ENCODE peak calls at places on chromosomes 13 and 19, in ten cellular contexts. F is T-helper 17 cell; O is NCI-H1417; Z is SK-N-MC; P is fibroblast of mammary gland; H is HuH-7; A is activated CD4-positive, alpha-beta T cell treated with anti-CD3 and anti-CD28 coated beads, Interleukin-2, amount 50 U/mL, for 1 hour; Q is astrocyte of the spinal cord; L is NCI-H1092; R is foreskin fibroblast. M is an unnamed sample.

GRCh38 chr19:48913114-48913513 is 13.0 kb downstream of the NUCB1 start:
- DNase-seq in P (no peak), O (peak; percentile 55), H (no peak), Q (no peak), F (no peak), Z (no peak), A (no peak), R (no peak), L (no peak), M (no peak)

GRCh38 chr13:97385854-97386253 is 48.1 kb upstream of the RAP2A start:
- DNase-seq in P (no peak), H (no peak), F (no peak), R (peak; percentile 16), Q (no peak), Z (no peak), O (no peak), L (no peak), A (no peak), M (no peak)

GRCh38 chr13:81781471-81781870 is 1440.5 kb upstream of the SPRY2 start:
- DNase-seq in F (no peak), A (no peak), O (no peak), Q (no peak), R (no peak), Z (no peak), H (no peak), P (no peak), L (no peak), M (no peak)

GRCh38 chr19:18414504-18415176 is 4.6 kb upstream of the SSBP4 start:
- DNase-seq in H (no peak), P (no peak), Q (no peak), F (no peak), Z (no peak), L (no peak), R (peak; percentile 72), O (no peak), A (no peak), M (no peak)

GRCh38 chr19:38649305-38650179 is 2.1 kb downstream of the ACTN4 start:
- DNase-seq in O (no peak), Q (no peak), Z (no peak), R (peak; percentile 38), F (no peak), P (no peak), A (no peak), L (no peak), H (no peak), M (no peak)

GRCh38 chr19:53649746-53650593 is 18.2 kb downstream of the DPRX start:
- DNase-seq in H (no peak), R (no peak), Q (no peak), P (no peak), Z (no peak), F (no peak), L (no peak), O (no peak), A (no peak), M (no peak)

GRCh38 chr13:71605744-71606143 is 261.3 kb downstream of the DACH1 start:
- DNase-seq in Z (no peak), L (no peak), Q (no peak), H (no peak), A (no peak), R (no peak), O (no peak), P (no peak), F (no peak), M (no peak)

GRCh38 chr19:3986260-3987041 is 1.2 kb upstream of the EEF2 start:
- DNase-seq in Z (peak; percentile 79), F (no peak), L (peak; percentile 56), O (peak; percentile 92), Q (peak; percentile 77), P (peak; percentile 81), R (peak; percentile 87), A (peak; percentile 53), H (peak; percentile 62), M (no peak)

GRCh38 chr13:99989376-99990044 is 7.9 kb downstream of the ZIC2 start:
- DNase-seq in Q (peak; percentile 58), O (no peak), A (no peak), Z (no peak), R (no peak), F (no peak), H (no peak), L (no peak), P (no peak), M (no peak)

GRCh38 chr19:409006-409514 is at the start of gene C2CD4C:
- DNase-seq in H (no peak), F (no peak), L (no peak), Q (no peak), R (peak; percentile 53), A (peak; percentile 11), P (no peak), Z (no peak), O (peak; percentile 22), M (no peak)

GRCh38 chr19:3125900-3126524 is 9.8 kb upstream of the GNA15 start:
- DNase-seq in O (peak; percentile 21), Z (no peak), P (peak; percentile 37), L (no peak), Q (no peak), H (peak; percentile 77), R (peak; percentile 58), A (peak; percentile 79), F (peak; percentile 57), M (peak; percentile 61)

GRCh38 chr19:47255947-47256687 is at the start of gene CCDC9:
- DNase-seq in F (no peak), Z (peak; percentile 73), Q (peak; percentile 97), O (peak; percentile 99), R (peak; percentile 98), H (peak; percentile 94), A (peak; percentile 85), L (peak; percentile 90), P (peak; percentile 94), M (peak; percentile 91)

GRCh38 chr13:33206945-33207615 is 78.5 kb downstream of the STARD13 start:
- DNase-seq in F (no peak), H (no peak), O (no peak), A (no peak), P (no peak), Z (no peak), R (no peak), Q (no peak), L (no peak), M (no peak)

GRCh38 chr13:20197361-20197834 is 4.7 kb upstream of the GJB2 start:
- DNase-seq in Q (peak; percentile 79), P (peak; percentile 66), R (peak; percentile 60), A (no peak), F (no peak), O (peak; percentile 32), H (no peak), L (peak; percentile 61), Z (no peak), M (no peak)

GRCh38 chr19:38266070-38266469 is 1.7 kb downstream of the SPINT2 start:
- DNase-seq in L (no peak), F (no peak), P (no peak), O (no peak), R (no peak), A (no peak), Q (no peak), Z (no peak), H (no peak), M (no peak)

GRCh38 chr13:77980592-77980991 is 62.0 kb upstream of the EDNRB start:
- DNase-seq in R (peak; percentile 52), L (no peak), Q (peak; percentile 76), H (no peak), O (no peak), A (no peak), P (peak; percentile 81), F (no peak), Z (peak; percentile 30), M (no peak)

GRCh38 chr19:38155453-38155852 is 68.6 kb downstream of the DPF1 start:
- DNase-seq in R (peak; percentile 50), H (no peak), P (peak; percentile 45), O (no peak), Z (no peak), L (no peak), F (no peak), Q (no peak), A (no peak), M (no peak)

GRCh38 chr13:66926200-66926850 is 303.8 kb downstream of the PCDH9 start:
- DNase-seq in F (no peak), A (no peak), Q (no peak), R (no peak), L (no peak), P (no peak), O (peak; percentile 16), Z (no peak), H (no peak), M (no peak)

GRCh38 chr19:8423821-8424223 is 10.7 kb downstream of the MARCHF2 start:
- DNase-seq in A (no peak), L (no peak), F (no peak), R (peak; percentile 98), O (no peak), P (peak; percentile 99), H (peak; percentile 48), Z (no peak), Q (peak; percentile 95), M (no peak)

GRCh38 chr13:80962173-80962572 is 621.2 kb upstream of the SPRY2 start:
- DNase-seq in P (no peak), Z (no peak), R (no peak), F (no peak), Q (no peak), L (no peak), O (no peak), H (no peak), A (no peak), M (no peak)

GRCh38 chr19:29831041-29831548 is 19.3 kb downstream of the CCNE1 start:
- DNase-seq in H (no peak), P (no peak), Q (no peak), L (no peak), A (peak; percentile 53), O (no peak), Z (no peak), F (peak; percentile 33), R (no peak), M (no peak)

GRCh38 chr19:30799854-30800755 is 427.9 kb downstream of the ZNF536 start:
- DNase-seq in H (peak; percentile 76), P (no peak), O (peak; percentile 16), R (no peak), Q (no peak), F (no peak), L (no peak), Z (no peak), A (peak; percentile 12), M (no peak)

GRCh38 chr19:57802269-57802668 is 12.4 kb downstream of the ZNF552 start:
- DNase-seq in Z (no peak), R (no peak), A (no peak), P (no peak), F (no peak), H (no peak), O (no peak), L (no peak), Q (no peak), M (no peak)

GRCh38 chr13:29801737-29802305 is 48.6 kb downstream of the UBL3 start:
- DNase-seq in A (no peak), Q (no peak), F (no peak), P (peak; percentile 21), Z (no peak), L (no peak), H (no peak), R (no peak), O (no peak), M (no peak)

GRCh38 chr19:58346961-58347929 is 6.0 kb downstream of the A1BG start:
- DNase-seq in L (peak; percentile 44), Q (peak; percentile 73), P (peak; percentile 69), F (peak; percentile 56), A (peak; percentile 57), R (peak; percentile 91), Z (no peak), H (no peak), O (peak; percentile 71), M (peak; percentile 84)

GRCh38 chr13:95228130-95228529 is 73.1 kb downstream of the ABCC4 start:
- DNase-seq in L (no peak), Q (no peak), F (no peak), H (no peak), O (no peak), R (no peak), Z (no peak), A (no peak), P (no peak), M (no peak)

GRCh38 chr13:111664060-111664459 is 343.6 kb downstream of the TEX29 start:
- DNase-seq in F (no peak), L (no peak), H (no peak), Z (no peak), Q (no peak), O (no peak), P (no peak), A (no peak), R (no peak), M (no peak)

GRCh38 chr13:103883698-103884097 is 817.5 kb upstream of the SLC10A2 start:
- DNase-seq in H (no peak), Z (no peak), O (no peak), L (no peak), Q (no peak), A (no peak), P (peak; percentile 0), F (no peak), R (peak; percentile 41), M (no peak)

M was measured in activated B cell treated with CpG ODN at 0.5 μM for 24 hours.